ENCODE peak calls at places on chromosomes 6 and 20, in eight cellular contexts. M is GM06990; C is fibroblast of villous mesenchyme; F is HCT116; G is fibroblast of pulmonary artery; B is MM.1S; R is CD8-positive, alpha-beta T cell; U is hepatocyte. I is an unnamed sample.

GRCh38 chr20:24662756-24663399 is 193.4 kb downstream of the SYNDIG1 start:
- DNase-seq in M (no peak), B (no peak), G (no peak), F (no peak), U (no peak), C (peak; percentile 15), R (no peak), I (no peak)

GRCh38 chr6:112620832-112621569 is 273.9 kb downstream of the RFPL4B start:
- DNase-seq in B (peak; percentile 29), M (no peak), R (no peak), F (no peak), G (peak; percentile 67), U (peak; percentile 17), C (peak; percentile 59), I (no peak)

GRCh38 chr6:82144852-82145332 is 102.7 kb downstream of the IBTK start:
- DNase-seq in U (peak; percentile 78), F (peak; percentile 57), G (peak; percentile 85), M (no peak), B (no peak), C (peak; percentile 84), R (no peak), I (no peak)

GRCh38 chr6:79461205-79461604 is 76.0 kb downstream of the LCA5 start:
- DNase-seq in G (peak; percentile 39), M (no peak), F (no peak), U (no peak), R (no peak), B (no peak), C (no peak), I (no peak)

GRCh38 chr6:127738423-127738822 is 161.4 kb downstream of the C6orf58 start:
- DNase-seq in U (peak; percentile 10), M (no peak), R (no peak), F (no peak), C (no peak), B (no peak), G (no peak), I (no peak)

GRCh38 chr6:168582581-168582981 is 141.6 kb downstream of the SMOC2 start:
- DNase-seq in U (no peak), M (no peak), R (no peak), B (no peak), F (no peak), G (no peak), C (no peak), I (no peak)

GRCh38 chr6:2771021-2771558 is 5.9 kb downstream of the WRNIP1 start:
- DNase-seq in F (no peak), C (no peak), U (no peak), M (no peak), R (no peak), B (no peak), G (no peak), I (no peak)

GRCh38 chr20:37042986-37043972 is 52.5 kb downstream of the RBL1 start:
- DNase-seq in M (peak; percentile 73), U (no peak), R (no peak), B (peak; percentile 27), F (no peak), G (no peak), C (no peak), I (peak; percentile 84)

GRCh38 chr6:47836046-47836445 is 54.2 kb downstream of the OPN5 start:
- DNase-seq in C (no peak), B (no peak), R (no peak), G (no peak), U (no peak), F (no peak), M (no peak), I (no peak)

GRCh38 chr20:13723015-13723414 is 61.7 kb downstream of the ESF1 start:
- DNase-seq in F (no peak), C (peak; percentile 82), B (no peak), G (no peak), R (no peak), M (no peak), U (no peak), I (no peak)

GRCh38 chr6:68559716-68560115 is 75.4 kb upstream of the ADGRB3 start:
- DNase-seq in F (no peak), M (no peak), R (no peak), G (peak; percentile 1), C (no peak), U (no peak), B (no peak), I (no peak)

GRCh38 chr6:153956807-153957206 is 82.2 kb upstream of the OPRM1 start:
- DNase-seq in U (no peak), R (no peak), B (no peak), F (no peak), G (peak; percentile 21), M (no peak), C (peak; percentile 36), I (no peak)

GRCh38 chr6:118810420-118811027 is 83.4 kb upstream of the ASF1A start:
- DNase-seq in B (no peak), G (no peak), F (no peak), C (no peak), U (no peak), R (peak; percentile 28), M (peak; percentile 38), I (peak; percentile 47)

GRCh38 chr6:17574871-17575560 is 25.1 kb upstream of the FAM8A1 start:
- DNase-seq in F (no peak), B (no peak), G (peak; percentile 71), R (no peak), M (no peak), C (peak; percentile 49), U (no peak), I (no peak)

GRCh38 chr6:24901698-24902328 is 33.9 kb downstream of the RIPOR2 start:
- DNase-seq in C (no peak), B (no peak), G (no peak), R (no peak), F (no peak), U (no peak), M (no peak), I (no peak)

GRCh38 chr6:22071655-22072054 is 225.2 kb downstream of the PRL start:
- DNase-seq in G (peak; percentile 71), U (peak; percentile 48), R (no peak), B (no peak), F (no peak), C (peak; percentile 58), M (no peak), I (no peak)

GRCh38 chr20:61169870-61170269 is 82.2 kb upstream of the CDH4 start:
- DNase-seq in C (no peak), U (no peak), B (no peak), F (no peak), G (no peak), R (no peak), M (no peak), I (no peak)

GRCh38 chr20:49893242-49894072 is 21.9 kb downstream of the SPATA2 start:
- DNase-seq in F (no peak), G (no peak), C (peak; percentile 37), M (no peak), R (no peak), U (no peak), B (no peak), I (no peak)

GRCh38 chr6:130366011-130366963 is at the start of gene TMEM200A:
- DNase-seq in G (peak; percentile 55), B (no peak), U (peak; percentile 86), R (no peak), M (peak; percentile 28), C (peak; percentile 76), F (no peak), I (no peak)

GRCh38 chr6:130364224-130364780 is 1.5 kb upstream of the TMEM200A start:
- DNase-seq in U (no peak), R (no peak), F (no peak), G (no peak), C (no peak), M (no peak), B (no peak), I (no peak)

GRCh38 chr6:130369821-130370220 is 4.0 kb downstream of the TMEM200A start:
- DNase-seq in C (no peak), B (no peak), U (no peak), F (no peak), R (no peak), G (no peak), M (no peak), I (no peak)

GRCh38 chr6:130365166-130366010 is 429 bp upstream of the TMEM200A start:
- DNase-seq in C (peak; percentile 76), G (peak; percentile 50), U (peak; percentile 88), B (no peak), M (peak; percentile 68), R (no peak), F (peak; percentile 39), I (no peak)

GRCh38 chr6:130367767-130368166 is 1.9 kb downstream of the TMEM200A start:
- DNase-seq in R (no peak), C (no peak), M (no peak), G (no peak), U (no peak), F (no peak), B (peak; percentile 20), I (no peak)
- H3K4me3 ChIP-seq in R (no peak overlapping the region), C (peak overlapping the region; percentile 78), M (no peak overlapping the region), G (peak overlapping the region; percentile 17), U (peak overlapping the region; percentile 92), F (no peak overlapping the region), B (no peak overlapping the region), I (no peak overlapping the region)

GRCh38 chr20:42985628-42986027 is 204.1 kb downstream of the PTPRT start:
- DNase-seq in R (no peak), U (no peak), C (no peak), G (no peak), M (no peak), B (no peak), F (no peak), I (no peak)
- TF ChIP-seq CTCF in R (no peak), U (no peak), C (no peak), G (no peak), M (no peak), B (no peak), F (no peak), I (peak; percentile 25)

DNA sequence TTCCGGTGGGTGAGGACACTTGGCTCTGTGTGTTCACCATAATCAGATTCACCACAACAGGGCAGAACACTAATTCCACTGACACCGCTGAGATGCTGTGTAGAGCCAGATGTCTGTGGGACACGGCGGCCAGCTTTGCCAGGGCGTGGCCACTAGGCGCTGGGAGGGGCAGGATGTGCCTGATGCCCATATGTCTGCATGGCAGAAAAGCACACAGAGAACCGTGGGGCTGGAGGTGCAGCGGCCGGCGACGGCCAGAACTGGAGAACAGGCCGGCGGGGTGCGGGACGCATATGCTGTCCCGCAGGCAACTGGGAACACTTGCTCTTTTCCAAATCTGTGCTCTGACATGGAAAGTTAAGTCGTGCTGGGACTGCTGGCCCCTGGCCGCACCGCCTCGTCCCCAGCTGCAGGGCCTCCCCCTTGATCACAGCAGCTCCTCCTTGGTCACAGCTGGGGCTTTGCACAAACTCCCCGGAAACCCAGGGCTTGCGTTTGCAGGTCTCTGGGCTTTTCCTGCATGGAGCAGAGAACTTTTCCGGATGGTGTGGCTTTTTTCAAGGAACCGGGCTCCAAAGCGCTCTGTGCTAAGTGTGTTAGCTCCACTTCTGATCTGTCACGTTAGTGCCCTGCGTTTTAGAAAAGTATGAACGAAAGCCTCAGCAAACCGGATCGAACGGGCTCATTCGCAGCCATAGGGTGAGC is 31.1 kb downstream of the NTSR1 start:
- DNase-seq in M (peak; percentile 49), U (no peak), F (no peak), R (no peak), B (no peak), C (peak; percentile 7), G (no peak), I (peak; percentile 33)
- H3K4me3 ChIP-seq in M (peak overlapping the region; percentile 37), U (no peak overlapping the region), F (peak overlapping the region; percentile 16), R (peak overlapping the region; percentile 50), B (peak overlapping the region; percentile 41), C (no peak overlapping the region), G (peak overlapping the region; percentile 2), I (peak overlapping the region; percentile 29)

DNA sequence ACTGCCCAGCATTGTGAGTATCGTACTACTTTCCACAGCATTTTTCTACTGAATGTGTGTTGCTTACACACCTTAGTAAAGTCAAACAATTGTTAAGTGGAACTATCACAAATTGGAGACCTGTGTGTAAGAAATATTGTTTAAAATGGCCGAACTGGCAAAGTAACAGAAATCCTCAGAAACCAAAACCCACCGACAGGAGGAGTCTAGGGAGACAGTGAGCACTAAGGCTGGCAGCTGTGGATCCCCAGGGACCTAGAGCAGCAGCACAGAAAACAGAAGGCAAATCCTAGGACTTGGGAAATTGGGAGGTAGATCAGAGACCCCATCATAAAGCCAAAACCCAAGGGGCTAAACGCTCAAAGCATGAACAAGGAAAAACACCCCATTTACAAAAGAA is 69.9 kb downstream of the SESN1 start:
- DNase-seq in R (no peak), U (no peak), M (no peak), F (no peak), G (peak; percentile 35), B (no peak), C (peak; percentile 12), I (no peak)
- TF ChIP-seq CTCF in R (no peak), U (no peak), M (no peak), F (no peak), G (peak; percentile 17), B (no peak), C (peak; percentile 35), I (no peak)